ENCODE peak calls at places on chromosomes 12 and 14, in four cellular contexts. R, E, A and L are unnamed samples.

GRCh38 chr14:41986726-41987125 is 380.1 kb downstream of the LRFN5 start:
- DNase-seq in R (no peak), E (no peak), A (no peak), L (peak)

GRCh38 chr12:15978431-15978950 is 67.4 kb downstream of the DERA start:
- DNase-seq in R (no peak), E (no peak), A (no peak), L (no peak)

GRCh38 chr12:11707535-11707934 is 58.1 kb downstream of the ETV6 start:
- DNase-seq in R (no peak), E (no peak), A (no peak), L (no peak)

GRCh38 chr12:54593135-54593534 is 4.7 kb upstream of the PPP1R1A start:
- DNase-seq in R (no peak), E (no peak), A (no peak), L (no peak)

GRCh38 chr12:45743247-45743646 is 13.7 kb downstream of the ARID2 start:
- DNase-seq in R (no peak), E (no peak), A (no peak), L (no peak)

GRCh38 chr12:3097186-3097804 is 20.1 kb downstream of the TSPAN9 start:
- DNase-seq in R (peak), E (no peak), A (no peak), L (no peak)

GRCh38 chr12:495466-495865 is 35.7 kb downstream of the B4GALNT3 start:
- DNase-seq in R (no peak), E (no peak), A (no peak), L (no peak)

GRCh38 chr14:99271288-99271941 is 582 bp downstream of the BCL11B start:
- DNase-seq in R (no peak), E (no peak), A (no peak), L (no peak)

GRCh38 chr12:28780096-28780495 is 369.0 kb upstream of the FAR2 start:
- DNase-seq in R (no peak), E (no peak), A (no peak), L (peak)

GRCh38 chr14:68564826-68565760 is 227.8 kb downstream of the ZFP36L1 start:
- DNase-seq in R (no peak), E (no peak), A (no peak), L (no peak)

GRCh38 chr12:30329281-30329680 is 366.4 kb downstream of the IPO8 start:
- DNase-seq in R (no peak), E (no peak), A (no peak), L (no peak)

GRCh38 chr12:133181238-133181959 is at the start of gene ZNF268:
- DNase-seq in R (peak), E (peak), A (peak), L (peak)

GRCh38 chr12:45305904-45306303 is 90.0 kb downstream of the ANO6 start:
- DNase-seq in R (no peak), E (no peak), A (no peak), L (no peak)

GRCh38 chr14:70601162-70601561 is 707 bp upstream of the MED6 start:
- DNase-seq in R (no peak), E (no peak), A (no peak), L (no peak)
- H3K27ac ChIP-seq in R (peak), E (no peak), A (peak), L (peak)

DNA sequence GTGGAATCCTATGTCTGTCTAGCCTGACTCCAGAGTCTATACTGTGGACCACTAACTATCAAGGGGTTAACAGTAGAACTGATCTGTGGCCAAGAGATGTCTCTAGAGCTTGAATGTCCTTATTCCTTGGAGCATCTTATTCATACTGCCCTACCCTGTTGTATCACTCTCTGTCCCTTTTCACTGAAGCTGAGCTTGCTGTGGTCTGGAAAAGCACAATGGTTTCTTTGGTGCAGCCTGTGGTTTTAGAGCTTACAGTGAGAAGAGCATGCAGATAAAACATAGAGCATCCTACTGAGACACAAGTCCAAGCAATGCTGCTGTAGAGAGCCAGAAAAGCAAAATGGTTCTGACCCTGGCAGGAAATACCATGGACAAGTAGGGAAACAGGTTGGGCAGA is 367.0 kb upstream of the ATP2B1 start:
- DNase-seq in R (no peak), E (no peak), A (no peak), L (no peak)
- H3K27ac ChIP-seq in R (no peak), E (no peak), A (no peak), L (no peak)

GRCh38 chr14:93029911-93030555 is 85.7 kb downstream of the ITPK1 start:
- DNase-seq in R (no peak), E (no peak), A (no peak), L (no peak)
- H3K27ac ChIP-seq in R (no peak), E (peak), A (peak), L (no peak)

GRCh38 chr14:49897965-49898364 is 5.1 kb downstream of the ARF6 start:
- DNase-seq in R (no peak), E (no peak), A (no peak), L (no peak)
- H3K27ac ChIP-seq in R (peak), E (no peak), A (no peak), L (peak)

DNA sequence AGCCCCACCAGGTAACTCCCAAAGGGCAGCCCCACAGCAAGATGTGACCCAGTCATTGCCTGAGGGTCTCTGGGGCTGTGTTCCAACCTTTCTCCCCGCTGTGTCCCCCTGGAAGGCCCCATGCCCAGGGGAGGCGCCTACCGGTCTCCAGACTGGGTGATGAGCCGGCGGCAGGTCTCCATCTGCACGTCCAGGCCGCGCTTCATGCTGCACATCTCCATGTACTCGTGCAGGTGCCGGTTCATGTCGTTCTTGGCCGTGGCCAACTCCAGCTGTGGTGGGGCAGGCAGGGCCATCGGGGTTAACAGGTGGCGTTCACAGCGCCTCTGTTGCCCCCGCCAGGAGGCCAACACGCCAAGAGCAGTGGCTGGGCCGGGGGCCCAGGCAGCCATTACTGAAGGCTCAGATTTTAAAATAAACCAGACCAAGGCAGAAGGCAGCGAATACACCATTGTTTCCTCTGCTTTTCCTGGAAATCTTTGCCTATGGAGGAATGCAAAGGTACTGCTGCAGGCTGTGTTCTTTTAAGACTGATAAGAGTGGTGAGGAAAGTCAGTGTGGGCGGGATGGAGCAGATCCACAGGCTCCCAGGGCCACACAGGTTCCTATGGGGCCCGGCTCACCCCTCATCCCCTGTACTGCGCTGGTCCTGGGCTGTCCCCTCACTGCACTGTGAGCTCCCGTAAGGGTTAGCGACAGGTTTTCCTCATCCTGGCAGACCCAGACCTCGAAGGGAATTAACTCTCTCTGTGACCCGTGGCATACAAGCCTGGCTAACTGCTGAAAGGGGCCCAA is 7.3 kb downstream of the GAPDH start:
- DNase-seq in R (no peak), E (no peak), A (no peak), L (no peak)
- H3K27ac ChIP-seq in R (peak), E (no peak), A (peak), L (peak)

DNA sequence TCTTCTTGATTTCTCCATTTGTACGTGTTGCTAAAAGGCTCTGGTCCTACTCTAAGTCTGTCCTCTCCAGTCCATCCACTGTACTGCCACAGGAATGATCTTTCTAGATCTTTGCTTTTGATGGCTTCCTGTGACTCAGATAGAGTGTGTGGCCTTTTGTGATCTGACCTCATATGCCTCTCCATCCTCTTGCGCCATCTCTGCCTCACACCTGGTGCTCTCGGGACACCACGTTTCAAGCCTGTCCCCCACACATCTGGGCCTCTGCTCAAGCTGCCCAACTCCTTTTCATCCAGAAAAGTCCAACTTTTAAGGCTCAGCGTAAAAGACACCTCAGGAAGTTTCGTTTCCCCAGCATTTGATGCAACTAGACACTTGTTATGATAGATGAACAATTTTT is 39.0 kb downstream of the DCAF4 start:
- DNase-seq in R (no peak), E (no peak), A (no peak), L (no peak)
- H3K27ac ChIP-seq in R (no peak), E (no peak), A (no peak), L (peak)